ENCODE peak calls at places on chromosomes 5 and 9, in eight cellular contexts. D, G, O, J, H, N, P and A are unnamed samples.

GRCh38 chr9:110016340-110016739 is 191.6 kb downstream of the C9orf152 start:
- DNase-seq in D (peak), G (no peak), O (no peak), J (no peak), H (no peak), N (peak), P (peak), A (no peak)

GRCh38 chr5:172952034-172952511 is 7.2 kb upstream of the RPL26L1 start:
- DNase-seq in D (no peak), G (no peak), O (no peak), J (no peak), H (no peak), N (peak), P (no peak), A (no peak)

GRCh38 chr9:76433406-76433805 is 25.6 kb upstream of the GCNT1 start:
- DNase-seq in D (no peak), G (no peak), O (no peak), J (no peak), H (no peak), N (no peak), P (no peak), A (no peak)

GRCh38 chr5:29214821-29215220 is 1978.7 kb upstream of the CDH6 start:
- DNase-seq in D (peak), G (no peak), O (no peak), J (no peak), H (no peak), N (no peak), P (no peak), A (no peak)

GRCh38 chr9:88303785-88304495 is 84.3 kb upstream of the SPIN1 start:
- DNase-seq in D (peak), G (peak), O (no peak), J (peak), H (no peak), N (peak), P (no peak), A (no peak)

GRCh38 chr5:16461782-16462181 is 3.8 kb downstream of the ZNF622 start:
- DNase-seq in D (peak), G (no peak), O (no peak), J (no peak), H (no peak), N (peak), P (peak), A (peak)

GRCh38 chr9:27471789-27472585 is 52.1 kb upstream of the IFNK start:
- DNase-seq in D (peak), G (no peak), O (peak), J (no peak), H (peak), N (no peak), P (no peak), A (no peak)

GRCh38 chr5:20469390-20469789 is 481.4 kb upstream of the CDH18 start:
- DNase-seq in D (no peak), G (no peak), O (no peak), J (no peak), H (no peak), N (no peak), P (no peak), A (no peak)

GRCh38 chr9:98333703-98334582 is 78.5 kb upstream of the TBC1D2 start:
- DNase-seq in D (peak), G (peak), O (no peak), J (no peak), H (no peak), N (peak), P (peak), A (peak)

GRCh38 chr5:117497626-117498025 is 923.0 kb upstream of the SEMA6A start:
- DNase-seq in D (no peak), G (no peak), O (no peak), J (no peak), H (no peak), N (no peak), P (no peak), A (no peak)

GRCh38 chr9:131874447-131874846 is 134.6 kb upstream of the RAPGEF1 start:
- DNase-seq in D (no peak), G (no peak), O (no peak), J (no peak), H (no peak), N (no peak), P (no peak), A (no peak)

GRCh38 chr9:129422843-129423700 is 197.8 kb downstream of the C9orf50 start:
- DNase-seq in D (peak), G (no peak), O (no peak), J (peak), H (no peak), N (no peak), P (peak), A (no peak)

GRCh38 chr5:99104538-99105132 is 175.8 kb upstream of the CHD1 start:
- DNase-seq in D (peak), G (peak), O (no peak), J (no peak), H (no peak), N (peak), P (peak), A (peak)

GRCh38 chr9:124222918-124223720 is 34.6 kb upstream of the NEK6 start:
- DNase-seq in D (peak), G (no peak), O (peak), J (no peak), H (peak), N (no peak), P (peak), A (no peak)

GRCh38 chr5:45793638-45794532 is 97.7 kb upstream of the HCN1 start:
- DNase-seq in D (no peak), G (no peak), O (no peak), J (no peak), H (no peak), N (no peak), P (no peak), A (no peak)

GRCh38 chr9:95264954-95265615 is 52.4 kb downstream of the FANCC start:
- DNase-seq in D (peak), G (no peak), O (no peak), J (no peak), H (no peak), N (peak), P (peak), A (peak)

GRCh38 chr9:29212590-29213373 is 1639.5 kb upstream of the C9orf72 start:
- DNase-seq in D (no peak), G (peak), O (no peak), J (no peak), H (peak), N (no peak), P (no peak), A (no peak)

GRCh38 chr9:99026956-99027298 is 78.0 kb upstream of the TGFBR1 start:
- DNase-seq in D (no peak), G (no peak), O (no peak), J (no peak), H (no peak), N (no peak), P (no peak), A (no peak)

GRCh38 chr9:114321759-114322158 is 1.1 kb upstream of the ORM1 start:
- DNase-seq in D (peak), G (no peak), O (no peak), J (no peak), H (no peak), N (peak), P (no peak), A (no peak)

GRCh38 chr5:136308396-136308795 is 56.9 kb downstream of the TRPC7 start:
- DNase-seq in D (peak), G (no peak), O (no peak), J (no peak), H (no peak), N (no peak), P (peak), A (no peak)
- TF ChIP-seq CTCF in D (peak), G (peak), O (no peak), J (no peak), H (no peak), N (no peak), P (peak), A (no peak)

GRCh38 chr9:136089697-136090045 is 5.4 kb downstream of the NACC2 start:
- DNase-seq in D (peak), G (no peak), O (no peak), J (peak), H (no peak), N (peak), P (peak), A (no peak)
- TF ChIP-seq CTCF in D (peak), G (peak), O (peak), J (peak), H (peak), N (peak), P (peak), A (peak)

GRCh38 chr9:1434082-1434481 is 383.9 kb downstream of the DMRT2 start:
- DNase-seq in D (peak), G (no peak), O (no peak), J (no peak), H (no peak), N (no peak), P (peak), A (no peak)
- TF ChIP-seq CTCF in D (peak), G (no peak), O (no peak), J (no peak), H (peak), N (peak), P (no peak), A (no peak)

GRCh38 chr5:180673371-180674252 is 24.2 kb upstream of the FLT4 start:
- DNase-seq in D (no peak), G (no peak), O (no peak), J (no peak), H (no peak), N (no peak), P (no peak), A (no peak)
- TF ChIP-seq CTCF in D (no peak), G (no peak), O (no peak), J (no peak), H (no peak), N (no peak), P (peak), A (no peak)

GRCh38 chr5:164597293-164597900 is 1092.0 kb downstream of the MAT2B start:
- DNase-seq in D (no peak), G (peak), O (no peak), J (peak), H (no peak), N (no peak), P (no peak), A (no peak)
- TF ChIP-seq CTCF in D (no peak), G (peak), O (no peak), J (peak), H (no peak), N (peak), P (no peak), A (no peak)

GRCh38 chr5:11045411-11045810 is 284.4 kb upstream of the DAP start:
- DNase-seq in D (no peak), G (no peak), O (no peak), J (no peak), H (no peak), N (no peak), P (no peak), A (no peak)

GRCh38 chr5:11047051-11047450 is 286.0 kb upstream of the DAP start:
- DNase-seq in D (no peak), G (no peak), O (no peak), J (no peak), H (no peak), N (no peak), P (no peak), A (no peak)

GRCh38 chr5:11044581-11044980 is 283.5 kb upstream of the DAP start:
- DNase-seq in D (no peak), G (no peak), O (no peak), J (no peak), H (no peak), N (no peak), P (no peak), A (no peak)

GRCh38 chr5:11047625-11048024 is 286.6 kb upstream of the DAP start:
- DNase-seq in D (no peak), G (no peak), O (no peak), J (no peak), H (no peak), N (no peak), P (no peak), A (no peak)

GRCh38 chr5:11046160-11046559 is 285.1 kb upstream of the DAP start:
- DNase-seq in D (peak), G (no peak), O (no peak), J (no peak), H (no peak), N (no peak), P (no peak), A (no peak)
- TF ChIP-seq CTCF in D (peak), G (peak), O (peak), J (no peak), H (no peak), N (no peak), P (no peak), A (no peak)